ENCODE peak calls at places on chromosomes 16 and 17, in ten cellular contexts. J is ovary, I is PC-9, K is foreskin keratinocyte, U is IMR-90, E is left ventricle myocardium inferior, S is osteoblast, N is thoracic aorta, X is esophagus squamous epithelium, C is thyroid gland. M is an unnamed sample. For H3K4me1, the result is how much of the 10 kb centered on the place peaks cover.

GRCh38 chr17:62030264-62030663 is 34.8 kb downstream of the MED13 start:
- DNase-seq in S (no peak), I (no peak), C (no peak), K (no peak), E (no peak), X (no peak), N (no peak), U (no peak), J (no peak), M (no peak)

GRCh38 chr17:27268394-27269085 is 25.4 kb upstream of the WSB1 start:
- DNase-seq in U (no peak), N (no peak), J (no peak), C (no peak), X (no peak), K (no peak), S (no peak), E (no peak), I (no peak), M (no peak)

GRCh38 chr17:27668488-27668823 is 37.5 kb downstream of the LGALS9 start:
- DNase-seq in S (no peak), N (no peak), J (no peak), X (no peak), I (no peak), U (no peak), E (no peak), C (no peak), K (no peak), M (no peak)

GRCh38 chr16:88743693-88744519 is 37.6 kb downstream of the CTU2 start:
- DNase-seq in I (no peak), K (no peak), S (peak), X (no peak), U (peak), J (peak), E (peak), C (peak), N (peak), M (no peak)

GRCh38 chr17:11493947-11494346 is 104.3 kb upstream of the DNAH9 start:
- DNase-seq in E (no peak), N (no peak), I (no peak), X (no peak), C (no peak), S (no peak), K (no peak), U (no peak), J (no peak), M (no peak)

GRCh38 chr16:19123535-19124178 is 9.9 kb downstream of the ITPRIPL2 start:
- DNase-seq in J (no peak), U (no peak), C (no peak), N (no peak), I (no peak), X (no peak), K (no peak), S (no peak), E (no peak), M (no peak)

GRCh38 chr16:64489449-64489848 is 632.4 kb downstream of the CDH11 start:
- DNase-seq in S (no peak), E (no peak), C (no peak), J (no peak), N (no peak), X (no peak), K (no peak), I (no peak), U (peak), M (no peak)

GRCh38 chr17:38509008-38509771 is 80.9 kb downstream of the ARHGAP23 start:
- DNase-seq in S (peak), N (no peak), X (no peak), E (peak), C (peak), J (peak), K (peak), I (no peak), U (peak), M (peak)

GRCh38 chr17:31446195-31446967 is 54.9 kb downstream of the RAB11FIP4 start:
- DNase-seq in C (peak), S (peak), I (no peak), U (no peak), K (no peak), J (no peak), X (no peak), E (no peak), N (no peak), M (no peak)

GRCh38 chr17:57986841-57987581 is 1.0 kb downstream of the VEZF1 start:
- DNase-seq in C (peak), N (no peak), E (peak), S (peak), I (peak), U (peak), K (peak), J (peak), X (no peak), M (no peak)

GRCh38 chr17:46773676-46774075 is 44.8 kb downstream of the WNT3 start:
- DNase-seq in C (no peak), X (no peak), J (no peak), U (no peak), E (no peak), S (no peak), K (no peak), I (peak), N (no peak), M (no peak)

GRCh38 chr16:26524831-26525230 is 541.9 kb upstream of the C16orf82 start:
- DNase-seq in U (no peak), C (no peak), X (no peak), N (no peak), E (no peak), I (no peak), J (no peak), K (no peak), S (no peak), M (no peak)

GRCh38 chr17:40322417-40323315 is 13.7 kb downstream of the RARA start:
- DNase-seq in S (peak), X (peak), N (peak), K (peak), E (peak), C (peak), J (peak), U (peak), I (peak), M (no peak)

GRCh38 chr17:77498875-77499698 is 358.3 kb downstream of the SEC14L1 start:
- DNase-seq in I (no peak), E (no peak), X (no peak), J (no peak), K (no peak), N (no peak), U (no peak), S (peak), C (no peak), M (no peak)

GRCh38 chr17:48642059-48642842 is 16.1 kb upstream of the HOXB9 start:
- DNase-seq in S (peak), X (no peak), E (no peak), N (no peak), C (no peak), U (no peak), K (no peak), J (no peak), I (no peak), M (no peak)

GRCh38 chr17:79829004-79829403 is 10.2 kb downstream of the CBX4 start:
- DNase-seq in E (no peak), J (no peak), I (no peak), S (no peak), X (no peak), U (no peak), C (peak), K (no peak), N (no peak), M (no peak)

GRCh38 chr17:2723505-2723996 is 12.0 kb upstream of the CLUH start:
- DNase-seq in I (no peak), S (peak), K (peak), E (no peak), J (no peak), N (no peak), C (no peak), U (no peak), X (no peak), M (no peak)

GRCh38 chr16:25140459-25140858 is 28.9 kb downstream of the LCMT1 start:
- DNase-seq in C (peak), J (no peak), U (peak), X (no peak), E (no peak), N (no peak), I (no peak), S (no peak), K (peak), M (no peak)

GRCh38 chr16:68737046-68737729 is at the start of gene CDH1:
- DNase-seq in I (peak), N (no peak), S (peak), C (peak), X (no peak), J (peak), E (no peak), K (peak), U (no peak), M (no peak)

GRCh38 chr16:30924797-30925645 is 1.6 kb downstream of the FBXL19 start:
- DNase-seq in S (peak), J (no peak), C (no peak), U (no peak), I (no peak), E (no peak), N (no peak), X (no peak), K (no peak), M (no peak)

GRCh38 chr16:24518498-24518897 is 20.9 kb upstream of the RBBP6 start:
- DNase-seq in U (no peak), S (no peak), X (no peak), K (no peak), E (no peak), I (no peak), N (no peak), J (no peak), C (no peak), M (no peak)

GRCh38 chr16:68432701-68433100 is 15.6 kb downstream of the SMPD3 start:
- DNase-seq in N (no peak), J (no peak), I (no peak), S (no peak), E (no peak), U (no peak), X (no peak), K (no peak), C (no peak), M (no peak)

GRCh38 chr16:72939247-72939646 is 108.7 kb downstream of the ZFHX3 start:
- DNase-seq in N (no peak), U (peak), I (no peak), C (no peak), S (no peak), X (no peak), J (no peak), K (peak), E (peak), M (no peak)

GRCh38 chr16:67537636-67538591 is 9.3 kb downstream of the RIPOR1 start:
- DNase-seq in K (no peak), C (peak), U (no peak), S (peak), I (no peak), J (peak), N (no peak), E (peak), X (no peak), M (no peak)

GRCh38 chr17:48767263-48767774 is 38.8 kb upstream of the HOXB13 start:
- DNase-seq in U (no peak), K (no peak), I (no peak), N (no peak), E (no peak), S (peak), X (no peak), C (no peak), J (no peak), M (no peak)

GRCh38 chr17:52789829-52790228 is 631.3 kb upstream of the CA10 start:
- DNase-seq in U (no peak), I (no peak), X (no peak), J (no peak), S (no peak), K (no peak), E (no peak), N (no peak), C (no peak), M (no peak)

GRCh38 chr17:66420961-66421371 is 118.6 kb downstream of the PRKCA start:
- DNase-seq in C (no peak), E (no peak), U (peak), J (no peak), X (no peak), K (peak), S (no peak), N (no peak), I (no peak), M (no peak)

GRCh38 chr17:70555723-70556122 is 386.4 kb downstream of the KCNJ2 start:
- DNase-seq in E (no peak), I (no peak), U (no peak), S (no peak), K (no peak), N (no peak), J (no peak), X (no peak), C (no peak), M (no peak)

GRCh38 chr17:80918731-80919130 is 72.9 kb upstream of the CHMP6 start:
- DNase-seq in U (no peak), C (no peak), I (no peak), J (no peak), E (no peak), K (no peak), N (no peak), X (no peak), S (no peak), M (no peak)

GRCh38 chr16:56352351-56353053 is 72.8 kb downstream of the AMFR start:
- DNase-seq in N (no peak), X (no peak), U (no peak), E (no peak), K (no peak), I (peak), J (peak), C (no peak), S (peak), M (no peak)

GRCh38 chr16:23124315-23124714 is 24.9 kb downstream of the USP31 start:
- DNase-seq in X (no peak), U (peak), S (no peak), K (peak), C (no peak), E (no peak), I (no peak), J (no peak), N (no peak), M (no peak)

GRCh38 chr17:379531-380200 is 27.1 kb upstream of the RPH3AL start:
- DNase-seq in E (no peak), I (no peak), C (no peak), U (no peak), N (no peak), S (peak), J (no peak), K (peak), X (no peak), M (no peak)

GRCh38 chr17:74957935-74958549 is 14.5 kb downstream of the HID1 start:
- DNase-seq in E (peak), S (peak), J (peak), C (peak), N (peak), X (no peak), U (peak), I (no peak), K (no peak), M (no peak)

GRCh38 chr17:27338536-27338985 is 44.6 kb downstream of the WSB1 start:
- DNase-seq in J (no peak), C (no peak), S (no peak), X (no peak), N (no peak), K (no peak), I (no peak), U (no peak), E (no peak), M (no peak)

GRCh38 chr17:39852239-39852638 is 11.9 kb downstream of the IKZF3 start:
- DNase-seq in E (no peak), C (no peak), X (no peak), I (no peak), U (no peak), S (no peak), K (no peak), J (no peak), N (no peak), M (no peak)

GRCh38 chr16:22078656-22079055 is 13.7 kb upstream of the VWA3A start:
- DNase-seq in X (no peak), U (no peak), S (no peak), E (no peak), K (no peak), I (no peak), J (no peak), C (no peak), N (no peak), M (no peak)

GRCh38 chr17:42291136-42291535 is 2.8 kb downstream of the STAT5A start:
- DNase-seq in U (no peak), E (no peak), S (no peak), I (no peak), K (no peak), N (no peak), X (no peak), C (no peak), J (peak), M (no peak)

GRCh38 chr17:40425741-40426140 is 8.0 kb upstream of the TOP2A start:
- DNase-seq in E (no peak), N (no peak), U (no peak), X (no peak), S (no peak), I (no peak), K (no peak), C (no peak), J (no peak), M (no peak)

GRCh38 chr17:17947966-17948365 is 24.2 kb downstream of the TOM1L2 start:
- DNase-seq in K (no peak), U (peak), S (no peak), J (no peak), X (no peak), E (no peak), N (no peak), I (peak), C (no peak), M (no peak)

GRCh38 chr17:17951524-17951923 is 20.7 kb downstream of the TOM1L2 start:
- DNase-seq in I (no peak), J (no peak), X (no peak), N (no peak), K (peak), C (no peak), U (no peak), E (no peak), S (no peak), M (no peak)

GRCh38 chr17:17952691-17953090 is 19.5 kb downstream of the TOM1L2 start:
- DNase-seq in S (no peak), C (no peak), I (no peak), N (no peak), K (no peak), U (no peak), J (no peak), E (no peak), X (no peak), M (no peak)

GRCh38 chr17:17950806-17951205 is 21.4 kb downstream of the TOM1L2 start:
- DNase-seq in N (no peak), E (no peak), K (peak), J (no peak), C (no peak), U (no peak), X (no peak), S (no peak), I (no peak), M (no peak)

GRCh38 chr17:17950347-17950746 is 21.9 kb downstream of the TOM1L2 start:
- DNase-seq in J (no peak), X (no peak), N (no peak), S (no peak), K (no peak), I (no peak), U (no peak), E (no peak), C (peak), M (no peak)
- H3K4me1 ChIP-seq in J (under half), X (under half), N (under half), S (under half), K (under half), I (under half), U (under half), E (half or more), C (under half), M (under half)

DNA sequence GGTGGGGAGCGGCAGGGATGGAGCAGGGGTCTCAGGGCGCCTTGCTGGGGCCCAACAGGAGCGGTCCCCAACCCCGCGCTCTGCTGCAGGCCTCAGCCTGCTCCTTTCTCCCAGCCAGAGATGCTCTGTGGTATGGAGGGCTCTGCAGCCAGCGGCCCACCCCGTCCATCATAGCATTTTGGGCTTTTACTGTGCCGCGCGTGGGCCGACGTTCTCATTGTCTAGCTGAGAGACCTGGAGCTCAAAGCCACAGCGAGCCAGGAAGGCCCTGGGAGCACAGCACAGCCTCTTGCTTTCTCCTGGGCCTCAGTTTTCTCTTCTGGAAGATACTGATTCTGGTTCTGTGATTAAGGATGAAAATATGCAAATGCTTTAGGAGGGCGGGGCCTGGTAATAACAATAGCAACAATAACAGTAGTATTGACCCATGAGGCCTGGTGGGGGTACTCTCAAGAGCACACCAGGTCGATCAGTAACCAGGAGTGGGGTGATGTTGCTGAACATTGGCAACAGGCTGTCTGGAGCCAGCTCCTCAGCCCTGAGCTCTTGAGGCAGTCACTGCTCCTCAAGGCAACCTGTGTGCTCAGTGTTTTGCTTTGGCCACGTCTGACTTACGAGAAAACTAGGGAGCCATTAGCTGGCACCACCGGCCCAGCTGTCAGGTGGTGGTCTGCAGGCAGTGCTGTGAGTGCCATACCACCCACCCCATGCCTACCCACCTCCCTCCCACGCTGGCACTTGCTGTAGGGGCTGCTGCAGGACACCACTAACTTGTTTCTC is 1.1 kb upstream of the RASD1 start:
- DNase-seq in J (no peak), E (no peak), I (no peak), S (peak), N (no peak), K (no peak), C (no peak), X (no peak), U (no peak), M (no peak)
- TF ChIP-seq CTCF in J (no peak), E (no peak), I (peak), S (no peak), N (no peak), K (no peak), C (no peak), X (no peak), U (no peak), M (no peak)

DNA sequence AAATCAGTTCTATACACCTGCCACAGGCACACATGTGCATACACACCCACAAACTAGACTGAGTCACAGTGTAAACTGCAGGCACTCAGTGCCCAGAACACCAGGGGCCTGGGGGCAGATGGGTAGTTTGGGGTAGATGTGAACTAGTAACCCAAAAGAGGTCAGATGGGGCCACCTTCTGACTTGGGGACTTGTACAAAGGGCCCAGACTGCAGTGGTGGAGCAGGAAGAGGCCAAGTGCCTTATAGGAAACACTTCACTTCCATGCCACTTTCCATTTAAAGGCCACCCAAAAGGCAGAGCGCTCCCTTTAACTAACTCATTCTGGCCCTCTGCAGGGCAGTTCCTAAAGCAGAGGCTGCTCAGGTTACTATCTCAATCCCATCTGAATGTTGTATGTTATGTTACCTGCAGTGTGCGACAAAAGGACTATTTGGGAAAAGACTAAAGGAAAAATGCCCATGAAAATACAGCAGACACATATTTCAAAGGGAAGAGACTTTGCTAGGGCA is 27.8 kb upstream of the ERN1 start:
- DNase-seq in J (no peak), I (no peak), E (no peak), C (no peak), X (no peak), K (no peak), S (no peak), N (no peak), U (no peak), M (no peak)
- H3K4me1 ChIP-seq in J (under half), I (under half), E (half or more), C (under half), X (under half), K (under half), S (under half), N (under half), U (under half), M (under half)

GRCh38 chr16:54677551-54677950 is 253.1 kb upstream of the IRX5 start:
- DNase-seq in J (no peak), U (no peak), N (no peak), S (no peak), I (peak), K (peak), C (no peak), E (no peak), X (no peak), M (no peak)
- TF ChIP-seq CTCF in J (no peak), U (no peak), N (no peak), S (no peak), I (no peak), K (no peak), C (no peak), E (no peak), X (no peak), M (no peak)

GRCh38 chr16:4377573-4378146 is 6.0 kb downstream of the VASN start:
- DNase-seq in U (no peak), C (peak), J (no peak), I (no peak), X (no peak), N (no peak), E (no peak), K (no peak), S (no peak), M (no peak)

GRCh38 chr16:4376126-4376819 is 4.6 kb downstream of the VASN start:
- DNase-seq in E (peak), K (no peak), X (no peak), I (no peak), U (peak), S (peak), C (peak), J (peak), N (peak), M (no peak)

GRCh38 chr16:4375717-4376116 is 4.1 kb downstream of the VASN start:
- DNase-seq in E (no peak), U (no peak), S (no peak), N (no peak), C (peak), K (peak), J (no peak), X (no peak), I (peak), M (no peak)

GRCh38 chr16:4378202-4378666 is 6.6 kb downstream of the VASN start:
- DNase-seq in N (no peak), X (no peak), I (no peak), K (no peak), J (no peak), C (no peak), E (peak), U (no peak), S (peak), M (no peak)

GRCh38 chr16:4376820-4377572 is 5.3 kb downstream of the VASN start:
- DNase-seq in K (no peak), I (no peak), X (no peak), C (no peak), J (no peak), N (no peak), S (peak), U (no peak), E (no peak), M (no peak)
- H3K4me1 ChIP-seq in K (under half), I (under half), X (half or more), C (half or more), J (under half), N (half or more), S (under half), U (under half), E (half or more), M (half or more)